ENCODE peak calls at places on chromosomes 2 and 18, in four cellular contexts. L is fibroblast of lung, F is BJ, J is A549. Q is an unnamed sample.

GRCh38 chr18:4352746-4353522 is 102.2 kb downstream of the DLGAP1 start:
- DNase-seq in L (no peak), F (no peak), J (no peak), Q (no peak)

GRCh38 chr18:41872206-41872605 is 82.8 kb upstream of the PIK3C3 start:
- DNase-seq in L (no peak), F (no peak), J (no peak), Q (no peak)

GRCh38 chr2:222410534-222410933 is 13.8 kb upstream of the SGPP2 start:
- DNase-seq in L (no peak), F (no peak), J (no peak), Q (peak; percentile 3)

GRCh38 chr2:10829304-10829703 is 16.7 kb upstream of the PDIA6 start:
- DNase-seq in L (no peak), F (no peak), J (no peak), Q (no peak)

GRCh38 chr2:68234405-68234804 is 17.9 kb downstream of the PPP3R1 start:
- DNase-seq in L (no peak), F (no peak), J (no peak), Q (no peak)

GRCh38 chr2:26558271-26559043 is 80.5 kb upstream of the OTOF start:
- DNase-seq in L (no peak), F (no peak), J (no peak), Q (peak; percentile 14)

GRCh38 chr2:237475704-237476107 is 11.3 kb upstream of the MLPH start:
- DNase-seq in L (no peak), F (no peak), J (peak; percentile 76), Q (no peak)

GRCh38 chr2:166410828-166411472 is 35.2 kb upstream of the SCN9A start:
- DNase-seq in L (peak; percentile 87), F (peak; percentile 55), J (peak; percentile 62), Q (peak; percentile 17)

GRCh38 chr2:45458909-45459563 is 152.0 kb downstream of the SRBD1 start:
- DNase-seq in L (peak; percentile 60), F (no peak), J (peak; percentile 76), Q (peak; percentile 20)

GRCh38 chr2:7567646-7568045 is 650.4 kb downstream of the RNF144A start:
- DNase-seq in L (no peak), F (no peak), J (no peak), Q (no peak)

GRCh38 chr2:179486969-179487752 is 222.5 kb upstream of the SESTD1 start:
- DNase-seq in L (no peak), F (no peak), J (no peak), Q (no peak)

GRCh38 chr18:6294119-6294784 is 120.5 kb downstream of the L3MBTL4 start:
- DNase-seq in L (no peak), F (no peak), J (no peak), Q (no peak)

GRCh38 chr2:242038166-242038927 is 168.8 kb downstream of the RTP5 start:
- DNase-seq in L (no peak), F (no peak), J (no peak), Q (no peak)

GRCh38 chr2:196927318-196928225 is 1.1 kb upstream of the PGAP1 start:
- DNase-seq in L (peak; percentile 84), F (no peak), J (peak; percentile 29), Q (peak; percentile 32)

GRCh38 chr2:149164296-149164695 is 125.8 kb downstream of the LYPD6B start:
- DNase-seq in L (no peak), F (no peak), J (no peak), Q (no peak)

GRCh38 chr2:135337066-135337465 is 194.0 kb downstream of the ZRANB3 start:
- DNase-seq in L (no peak), F (no peak), J (no peak), Q (peak; percentile 14)

GRCh38 chr2:27509326-27509725 is 12.7 kb downstream of the GCKR start:
- DNase-seq in L (peak; percentile 70), F (no peak), J (no peak), Q (no peak)

GRCh38 chr2:23492941-23493340 is 108.0 kb downstream of the KLHL29 start:
- DNase-seq in L (no peak), F (no peak), J (no peak), Q (no peak)

GRCh38 chr2:239293450-239294430 is 107.1 kb downstream of the HDAC4 start:
- DNase-seq in L (no peak), F (no peak), J (no peak), Q (no peak)

GRCh38 chr2:68739261-68740183 is 4.9 kb downstream of the ARHGAP25 start:
- DNase-seq in L (no peak), F (no peak), J (no peak), Q (no peak)

GRCh38 chr2:68282814-68283812 is 30.8 kb upstream of the PPP3R1 start:
- DNase-seq in L (peak; percentile 60), F (no peak), J (peak; percentile 69), Q (no peak)

GRCh38 chr2:237967463-237967871 is 653 bp downstream of the UBE2F start:
- DNase-seq in L (no peak), F (no peak), J (no peak), Q (no peak)

GRCh38 chr2:178072383-178073301 is at the start of gene PDE11A:
- DNase-seq in L (peak; percentile 47), F (peak; percentile 40), J (peak; percentile 86), Q (peak; percentile 52)

GRCh38 chr2:60796573-60797509 is 40.8 kb downstream of the PAPOLG start:
- DNase-seq in L (peak; percentile 23), F (no peak), J (no peak), Q (no peak)

GRCh38 chr18:48580782-48581181 is 42.0 kb downstream of the CTIF start:
- DNase-seq in L (no peak), F (peak; percentile 14), J (no peak), Q (no peak)

GRCh38 chr2:165369131-165369935 is 100.2 kb upstream of the CSRNP3 start:
- DNase-seq in L (no peak), F (no peak), J (no peak), Q (no peak)

GRCh38 chr2:181790716-181791649 is 100.5 kb upstream of the ITPRID2 start:
- DNase-seq in L (peak; percentile 81), F (peak; percentile 83), J (peak; percentile 92), Q (peak; percentile 67)

GRCh38 chr2:230362030-230362691 is 35.2 kb downstream of the SP140L start:
- DNase-seq in L (no peak), F (no peak), J (no peak), Q (no peak)

GRCh38 chr2:120734930-120735611 is 597 bp upstream of the GLI2 start:
- DNase-seq in L (peak; percentile 52), F (no peak), J (no peak), Q (no peak)

GRCh38 chr2:29108225-29108624 is 7.0 kb upstream of the CLIP4 start:
- DNase-seq in L (peak; percentile 96), F (peak; percentile 72), J (peak; percentile 90), Q (peak; percentile 85)

GRCh38 chr2:68832161-68832869 is 38.9 kb downstream of the BMP10 start:
- DNase-seq in L (peak; percentile 67), F (no peak), J (peak; percentile 22), Q (peak; percentile 69)

GRCh38 chr18:50194623-50195532 is at the start of gene MYO5B:
- DNase-seq in L (no peak), F (no peak), J (peak; percentile 7), Q (no peak)

GRCh38 chr18:2924920-2925319 is 78.1 kb downstream of the EMILIN2 start:
- DNase-seq in L (no peak), F (no peak), J (no peak), Q (no peak)

GRCh38 chr2:231399046-231399852 is 3.7 kb downstream of the B3GNT7 start:
- DNase-seq in L (no peak), F (no peak), J (no peak), Q (no peak)

GRCh38 chr18:63410792-63411191 is 11.5 kb downstream of the VPS4B start:
- DNase-seq in L (peak; percentile 70), F (no peak), J (no peak), Q (no peak)

GRCh38 chr2:226354434-226354833 is 445.2 kb downstream of the IRS1 start:
- DNase-seq in L (no peak), F (no peak), J (no peak), Q (no peak)

GRCh38 chr2:26274058-26274613 is 29.4 kb downstream of the HADHB start:
- DNase-seq in L (peak; percentile 99), F (peak; percentile 86), J (peak; percentile 12), Q (peak; percentile 45)

GRCh38 chr2:9778012-9778411 is 65.3 kb upstream of the TAF1B start:
- DNase-seq in L (no peak), F (no peak), J (peak; percentile 45), Q (no peak)
- TF ChIP-seq CTCF in L (peak; percentile 5), F (peak; percentile 46), J (peak; percentile 21), Q (peak; percentile 60)

GRCh38 chr2:227817336-227817735 is 3.7 kb downstream of the CCL20 start:
- DNase-seq in L (no peak), F (no peak), J (no peak), Q (no peak)
- H3K4me3 ChIP-seq in L (no peak overlapping the region), F (no peak overlapping the region), J (peak overlapping the region; percentile 45), Q (no peak overlapping the region)

GRCh38 chr18:76203552-76203951 is 291.5 kb downstream of the ZNF516 start:
- DNase-seq in L (no peak), F (no peak), J (no peak), Q (no peak)
- TF ChIP-seq CTCF in L (no peak), F (no peak), J (no peak), Q (no peak)

DNA sequence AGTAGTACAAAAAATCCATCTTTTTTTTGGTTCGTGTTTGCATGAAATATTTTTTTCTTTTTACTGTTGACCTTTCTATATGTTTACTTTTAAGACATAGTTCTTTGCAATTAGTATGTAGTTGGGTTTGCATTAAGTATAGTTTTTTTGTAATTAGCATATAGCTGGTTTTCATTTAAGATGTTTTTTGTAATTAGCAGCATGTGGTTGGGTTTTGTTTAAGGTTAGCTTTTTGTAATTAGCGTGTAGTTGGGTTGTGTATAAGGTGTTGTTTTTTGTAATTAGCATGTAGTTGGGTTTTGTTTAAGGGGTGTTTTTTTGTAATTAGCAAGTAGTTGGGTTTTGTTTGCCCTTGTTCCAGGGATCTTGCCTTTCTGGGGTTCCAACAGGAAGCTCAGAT is 193.1 kb downstream of the LPIN1 start:
- DNase-seq in L (no peak), F (no peak), J (no peak), Q (no peak)
- H3K4me3 ChIP-seq in L (no peak overlapping the region), F (no peak overlapping the region), J (no peak overlapping the region), Q (no peak overlapping the region)

GRCh38 chr2:145689277-145689676 is 1169.4 kb upstream of the ZEB2 start:
- DNase-seq in L (no peak), F (no peak), J (no peak), Q (no peak)

GRCh38 chr2:145688156-145688555 is 1168.2 kb upstream of the ZEB2 start:
- DNase-seq in L (no peak), F (no peak), J (no peak), Q (no peak)

GRCh38 chr2:145690183-145690582 is 1170.3 kb upstream of the ZEB2 start:
- DNase-seq in L (peak; percentile 22), F (no peak), J (no peak), Q (no peak)

GRCh38 chr2:145691659-145692058 is 1171.7 kb upstream of the ZEB2 start:
- DNase-seq in L (no peak), F (no peak), J (no peak), Q (no peak)

GRCh38 chr2:145692971-145693478 is 1173.1 kb upstream of the ZEB2 start:
- DNase-seq in L (peak; percentile 96), F (peak; percentile 35), J (peak; percentile 55), Q (no peak)
- TF ChIP-seq CTCF in L (no peak), F (no peak), J (no peak), Q (no peak)

GRCh38 chr2:227716501-227716900 is 1.3 kb downstream of the SLC19A3 start:
- DNase-seq in L (no peak), F (no peak), J (no peak), Q (no peak)
- H3K4me3 ChIP-seq in L (no peak overlapping the region), F (no peak overlapping the region), J (no peak overlapping the region), Q (no peak overlapping the region)